ENCODE peak calls at places on chromosomes 12 and 14, in ten cellular contexts. C is testis; U is cardiac fibroblast; J is CD8-positive, alpha-beta T cell; M is Caco-2; T is ovary; D is neural crest cell; R is AG04449; H is WTC11; N is WERI-Rb-1. V is an unnamed sample.

GRCh38 chr12:116783503-116784237 is 45.6 kb downstream of the RNFT2 start:
- DNase-seq in M (no peak), R (no peak), D (no peak), C (no peak), T (no peak), H (no peak), U (no peak), N (no peak), J (no peak), V (no peak)

GRCh38 chr14:98576463-98576862 is 695.5 kb downstream of the BCL11B start:
- DNase-seq in M (no peak), J (no peak), U (no peak), N (no peak), C (no peak), D (no peak), T (no peak), R (no peak), H (no peak), V (no peak)

GRCh38 chr14:69328765-69329164 is 68.8 kb downstream of the GALNT16 start:
- DNase-seq in C (no peak), D (no peak), R (no peak), U (no peak), T (peak), N (no peak), H (no peak), M (no peak), J (no peak), V (no peak)

GRCh38 chr14:64763801-64764511 is 59.7 kb downstream of the PLEKHG3 start:
- DNase-seq in C (peak), J (no peak), D (no peak), M (peak), R (peak), H (no peak), T (peak), N (peak), U (peak), V (peak)

GRCh38 chr12:91663331-91663998 is 480.8 kb upstream of the DCN start:
- DNase-seq in J (no peak), U (no peak), R (no peak), M (no peak), N (no peak), H (no peak), C (no peak), T (no peak), D (no peak), V (no peak)

GRCh38 chr14:33646692-33647260 is 304.1 kb downstream of the EGLN3 start:
- DNase-seq in H (no peak), M (no peak), T (no peak), U (peak), J (no peak), D (no peak), C (no peak), N (no peak), R (no peak), V (peak)

GRCh38 chr14:95531473-95531872 is 3.4 kb upstream of the GLRX5 start:
- DNase-seq in C (no peak), U (peak), R (no peak), D (no peak), M (no peak), T (no peak), J (no peak), H (no peak), N (no peak), V (peak)

GRCh38 chr12:68303850-68304249 is 28.3 kb downstream of the MDM1 start:
- DNase-seq in N (no peak), U (peak), H (no peak), C (peak), J (no peak), D (no peak), T (peak), R (no peak), M (no peak), V (no peak)

GRCh38 chr12:93273834-93274705 is 103.7 kb upstream of the NUDT4 start:
- DNase-seq in R (no peak), C (no peak), J (peak), N (no peak), H (no peak), U (no peak), D (no peak), T (no peak), M (peak), V (no peak)

GRCh38 chr14:89013098-89013504 is 188.7 kb downstream of the TTC8 start:
- DNase-seq in U (peak), J (no peak), D (no peak), M (peak), R (no peak), N (peak), T (no peak), H (peak), C (peak), V (peak)

GRCh38 chr14:68464716-68465115 is 328.2 kb downstream of the ZFP36L1 start:
- DNase-seq in C (no peak), T (no peak), R (no peak), M (no peak), N (no peak), H (no peak), D (no peak), U (peak), J (no peak), V (peak)

GRCh38 chr12:46073321-46073720 is 82.9 kb upstream of the SCAF11 start:
- DNase-seq in D (no peak), U (no peak), H (no peak), M (no peak), C (no peak), R (no peak), T (no peak), J (no peak), N (no peak), V (no peak)

GRCh38 chr12:46065412-46066166 is 75.2 kb upstream of the SCAF11 start:
- DNase-seq in J (no peak), T (no peak), H (no peak), C (no peak), M (no peak), U (no peak), R (no peak), D (no peak), N (no peak), V (no peak)

GRCh38 chr12:46071769-46072624 is 81.6 kb upstream of the SCAF11 start:
- DNase-seq in M (peak), U (peak), C (peak), R (peak), D (peak), J (peak), N (peak), T (peak), H (peak), V (peak)

GRCh38 chr12:46067062-46067461 is 76.7 kb upstream of the SCAF11 start:
- DNase-seq in R (no peak), C (no peak), M (no peak), J (no peak), D (no peak), T (no peak), N (no peak), U (no peak), H (no peak), V (no peak)

DNA sequence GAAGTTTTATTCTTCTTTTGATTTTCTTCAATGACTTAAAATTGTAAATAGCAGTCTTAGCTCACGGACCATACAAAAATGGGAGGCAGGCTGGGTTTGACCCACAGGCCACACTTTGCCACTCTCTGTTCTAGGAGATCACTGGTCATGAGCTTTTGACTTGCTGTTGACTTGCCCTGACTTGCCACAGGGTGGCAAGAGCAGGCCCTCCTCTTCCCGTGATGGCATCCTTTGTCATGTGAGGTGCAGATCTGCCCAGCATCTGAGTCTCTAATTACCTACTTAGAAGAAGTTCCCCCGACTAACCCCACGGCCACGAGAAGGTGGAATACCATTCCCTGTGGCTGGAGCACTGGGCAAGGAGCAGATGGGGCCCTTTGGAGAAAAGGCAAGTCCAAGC is 81.0 kb upstream of the SCAF11 start:
- DNase-seq in H (no peak), U (no peak), M (no peak), J (no peak), T (no peak), C (no peak), D (no peak), N (no peak), R (no peak), V (no peak)
- TF ChIP-seq CTCF in H (no peak), U (no peak), M (peak), J (no peak), T (no peak), C (no peak), D (no peak), N (no peak), R (no peak), V (no peak)

DNA sequence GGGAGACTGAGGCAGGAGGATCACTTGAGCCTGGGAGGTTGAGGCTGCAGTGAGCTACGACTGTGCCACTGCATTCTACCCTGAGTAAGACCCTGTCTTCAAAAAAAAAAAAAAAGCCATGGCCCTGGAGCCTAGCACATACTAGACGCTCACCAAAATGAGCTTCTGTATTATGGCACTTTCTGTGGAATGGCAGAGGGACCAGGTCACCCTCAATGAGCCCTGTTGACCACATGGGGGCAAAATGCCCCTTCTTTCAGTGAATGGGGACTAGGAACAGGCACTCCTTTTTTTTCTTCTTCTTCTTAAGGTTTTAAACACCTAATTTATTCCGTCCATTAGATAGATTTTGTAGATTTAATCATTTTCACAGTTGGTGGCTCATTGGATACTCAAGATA is 50.5 kb downstream of the FAM222A start:
- DNase-seq in R (no peak), J (no peak), U (no peak), N (peak), T (no peak), C (no peak), M (peak), H (no peak), D (no peak), V (no peak)
- TF ChIP-seq CTCF in R (no peak), J (no peak), U (no peak), N (peak), T (no peak), C (no peak), M (peak), H (peak), D (peak), V (no peak)

DNA sequence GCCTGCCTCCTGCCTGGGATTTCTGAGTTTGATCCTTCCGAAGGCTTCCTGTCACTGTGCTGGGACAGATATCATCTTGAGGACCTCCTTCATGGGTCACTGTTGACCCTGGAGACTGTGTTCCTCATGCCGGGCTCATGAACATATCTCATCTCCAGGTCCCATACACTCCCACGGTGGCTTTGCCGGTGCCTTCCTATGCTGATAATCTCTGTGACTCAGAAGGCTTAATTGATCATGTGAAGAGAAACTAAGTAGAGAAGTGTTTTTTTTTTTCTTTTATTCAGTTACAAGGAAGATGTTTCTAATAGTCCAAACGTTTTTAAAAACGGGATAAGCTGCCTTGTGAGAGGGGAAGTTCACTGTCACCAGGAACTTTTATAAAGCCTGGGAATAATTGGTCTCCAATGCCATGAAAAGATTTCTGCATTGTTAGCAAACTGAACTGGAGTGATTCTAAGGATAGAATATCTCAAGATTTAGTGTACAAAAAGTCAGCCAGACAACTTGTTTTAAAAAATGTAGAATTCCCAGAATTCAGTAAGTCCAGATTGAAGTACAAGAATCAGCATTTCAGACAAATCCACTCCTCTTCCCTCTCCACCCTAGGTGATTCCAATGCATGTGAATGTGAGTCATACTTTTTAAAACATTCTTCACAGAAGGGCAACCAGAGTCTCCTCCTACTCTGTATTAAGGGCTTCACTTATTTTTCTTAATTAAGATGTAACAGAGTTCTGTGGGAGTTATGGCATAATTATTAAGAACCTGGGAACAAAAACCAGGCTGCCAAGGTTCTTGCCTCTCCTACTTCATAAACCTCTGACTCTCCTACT is 139.8 kb upstream of the LGR5 start:
- DNase-seq in N (no peak), H (no peak), C (no peak), R (no peak), M (no peak), U (peak), T (no peak), J (no peak), D (no peak), V (no peak)
- TF ChIP-seq CTCF in N (no peak), H (no peak), C (no peak), R (no peak), M (no peak), U (no peak), T (no peak), J (no peak), D (no peak), V (no peak)

DNA sequence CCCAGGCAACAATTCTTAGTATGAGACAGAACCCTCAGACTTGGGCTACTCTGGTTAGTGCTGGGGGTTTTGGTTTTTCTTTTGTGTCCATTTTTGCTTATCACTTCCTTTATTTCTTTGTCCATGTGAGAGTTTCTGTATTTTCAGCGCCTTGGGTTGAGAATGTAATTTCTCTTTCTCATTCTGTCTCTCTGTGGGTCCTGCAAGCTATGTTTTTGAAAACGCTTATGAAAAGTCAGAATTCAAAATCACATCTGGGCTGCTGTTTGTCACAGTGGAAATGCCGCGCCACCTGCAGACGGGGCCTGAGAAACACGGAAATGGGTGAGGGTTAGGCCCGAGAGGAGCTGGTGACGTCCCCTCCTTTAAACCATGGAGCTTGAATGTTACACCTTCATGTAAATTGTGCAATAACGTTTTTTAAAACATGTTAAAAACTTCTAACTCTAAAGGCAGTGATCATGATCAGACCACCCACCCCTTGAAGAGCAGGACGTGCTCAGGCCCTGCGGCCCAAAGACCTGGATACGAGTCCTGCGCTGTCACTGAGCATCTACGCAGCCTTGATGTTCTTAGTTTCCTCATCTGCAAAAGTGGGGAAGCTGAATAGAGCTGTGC is 26.1 kb downstream of the JDP2 start:
- DNase-seq in U (no peak), N (no peak), M (no peak), H (peak), R (no peak), J (peak), D (no peak), T (no peak), C (no peak), V (no peak)
- TF ChIP-seq CTCF in U (no peak), N (no peak), M (no peak), H (no peak), R (no peak), J (peak), D (no peak), T (no peak), C (no peak), V (no peak)

GRCh38 chr12:126488786-126489185 is 1423.6 kb downstream of the AACS start:
- DNase-seq in U (no peak), N (no peak), M (no peak), R (no peak), D (no peak), C (no peak), T (no peak), H (no peak), J (no peak), V (no peak)
- TF ChIP-seq CTCF in U (no peak), N (no peak), M (no peak), R (no peak), D (no peak), C (no peak), T (no peak), H (no peak), J (no peak), V (no peak)

DNA sequence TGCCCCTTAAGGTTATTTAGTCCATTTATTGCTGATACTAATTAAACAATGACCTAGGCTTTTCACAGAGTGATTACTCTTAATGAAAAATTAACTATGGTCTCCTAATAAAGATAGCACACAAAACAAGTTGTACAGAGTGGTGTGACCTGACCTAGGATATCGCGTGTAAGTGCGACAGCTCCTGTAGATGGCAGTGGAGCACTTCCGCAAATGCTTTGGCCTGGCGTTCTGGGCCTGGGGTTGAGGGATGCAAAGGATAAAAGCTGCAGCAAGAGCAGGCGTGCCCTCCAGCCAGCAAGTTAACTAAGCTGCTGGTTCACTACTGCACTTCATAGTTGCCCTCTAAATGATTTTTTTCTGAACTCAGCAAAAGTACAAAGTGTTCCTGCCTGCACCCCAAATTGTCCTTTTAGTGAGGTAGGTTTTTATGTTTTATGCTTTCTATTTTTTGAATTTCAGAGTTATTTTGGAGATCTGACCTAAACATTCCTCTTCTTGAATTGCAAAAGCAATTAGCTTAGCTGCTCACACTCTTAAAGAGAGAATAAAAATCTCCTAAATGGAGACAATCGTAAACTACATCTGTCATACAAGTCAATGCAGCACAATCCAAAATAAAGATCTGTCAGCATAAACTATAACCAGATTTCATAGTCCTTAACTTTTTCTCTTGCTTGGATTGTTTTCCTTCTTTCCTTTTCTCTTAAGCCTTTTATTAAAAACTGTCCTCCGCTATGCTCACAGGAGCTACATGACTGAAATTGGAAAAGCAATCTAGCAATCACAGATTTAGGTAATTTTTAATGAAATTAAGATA is 379.6 kb downstream of the LRIG3 start:
- DNase-seq in J (no peak), U (peak), T (peak), N (peak), R (peak), D (peak), H (peak), C (peak), M (peak), V (peak)
- TF ChIP-seq CTCF in J (no peak), U (peak), T (peak), N (peak), R (peak), D (peak), H (peak), C (peak), M (peak), V (peak)

GRCh38 chr12:6604254-6605029 is 2.7 kb downstream of the CHD4 start:
- DNase-seq in M (no peak), T (no peak), R (no peak), D (no peak), H (no peak), U (peak), N (no peak), C (peak), J (no peak), V (no peak)
- TF ChIP-seq CTCF in M (no peak), T (no peak), R (no peak), D (no peak), H (no peak), U (no peak), N (no peak), C (no peak), J (no peak), V (no peak)

GRCh38 chr14:23181946-23182345 is 1.5 kb downstream of the SLC7A8 start:
- DNase-seq in N (no peak), C (no peak), H (no peak), R (no peak), J (no peak), M (no peak), D (no peak), U (no peak), T (no peak), V (no peak)
- TF ChIP-seq CTCF in N (no peak), C (no peak), H (no peak), R (no peak), J (no peak), M (no peak), D (no peak), U (no peak), T (no peak), V (no peak)

V was measured in HFFc6.